ENCODE peak calls at places on chromosome 6, in ten cellular contexts. Z is H1, G is fibroblast of the aortic adventitia, E is HCT116, B is epithelial cell of esophagus, V is nephron progenitor cell, C is neural crest cell, A is transverse colon, D is AG09309, U is upper lobe of right lung. L is an unnamed sample.
A peak's percentile ranks its signal among the peaks of the same experiment; 100 is the strongest.

GRCh38 chr6:144405173-144405572 is 120.0 kb downstream of the UTRN start:
- DNase-seq in Z (no peak), G (peak; percentile 71), E (no peak), B (no peak), V (no peak), C (no peak), A (no peak), D (no peak), U (no peak), L (no peak)

GRCh38 chr6:132907915-132908314 is 93.5 kb downstream of the RPS12 start:
- DNase-seq in Z (no peak), G (no peak), E (peak; percentile 8), B (peak; percentile 79), V (no peak), C (no peak), A (no peak), D (no peak), U (no peak), L (no peak)

GRCh38 chr6:92770540-92770939 is 648.8 kb downstream of the EPHA7 start:
- DNase-seq in Z (no peak), G (no peak), E (no peak), B (no peak), V (no peak), C (no peak), A (no peak), D (no peak), U (no peak), L (no peak)

GRCh38 chr6:17962436-17963031 is 24.9 kb downstream of the KIF13A start:
- DNase-seq in Z (no peak), G (peak; percentile 91), E (no peak), B (peak; percentile 56), V (no peak), C (no peak), A (peak; percentile 51), D (peak; percentile 91), U (no peak), L (no peak)

GRCh38 chr6:30691208-30691872 is 556 bp upstream of the NRM start:
- DNase-seq in Z (no peak), G (no peak), E (no peak), B (no peak), V (no peak), C (no peak), A (no peak), D (no peak), U (no peak), L (no peak)

GRCh38 chr6:155795173-155795796 is 339.6 kb upstream of the NOX3 start:
- DNase-seq in Z (no peak), G (peak; percentile 67), E (no peak), B (no peak), V (no peak), C (no peak), A (no peak), D (no peak), U (no peak), L (no peak)

GRCh38 chr6:49430187-49430586 is 32.9 kb downstream of the MMUT start:
- DNase-seq in Z (no peak), G (no peak), E (no peak), B (peak; percentile 40), V (no peak), C (no peak), A (no peak), D (no peak), U (no peak), L (no peak)

GRCh38 chr6:31702819-31703716 is at the start of gene ABHD16A:
- DNase-seq in Z (peak; percentile 95), G (peak; percentile 99), E (peak; percentile 98), B (peak; percentile 99), V (peak; percentile 96), C (peak; percentile 94), A (peak; percentile 99), D (peak; percentile 90), U (peak; percentile 100), L (peak; percentile 93)

GRCh38 chr6:152273002-152273401 is 364.2 kb downstream of the SYNE1 start:
- DNase-seq in Z (no peak), G (peak; percentile 68), E (no peak), B (peak; percentile 75), V (no peak), C (no peak), A (peak; percentile 17), D (no peak), U (no peak), L (no peak)

GRCh38 chr6:5728726-5729434 is 277.8 kb downstream of the NRN1 start:
- DNase-seq in Z (no peak), G (peak; percentile 20), E (no peak), B (peak; percentile 90), V (no peak), C (no peak), A (no peak), D (no peak), U (peak; percentile 66), L (no peak)

DNA sequence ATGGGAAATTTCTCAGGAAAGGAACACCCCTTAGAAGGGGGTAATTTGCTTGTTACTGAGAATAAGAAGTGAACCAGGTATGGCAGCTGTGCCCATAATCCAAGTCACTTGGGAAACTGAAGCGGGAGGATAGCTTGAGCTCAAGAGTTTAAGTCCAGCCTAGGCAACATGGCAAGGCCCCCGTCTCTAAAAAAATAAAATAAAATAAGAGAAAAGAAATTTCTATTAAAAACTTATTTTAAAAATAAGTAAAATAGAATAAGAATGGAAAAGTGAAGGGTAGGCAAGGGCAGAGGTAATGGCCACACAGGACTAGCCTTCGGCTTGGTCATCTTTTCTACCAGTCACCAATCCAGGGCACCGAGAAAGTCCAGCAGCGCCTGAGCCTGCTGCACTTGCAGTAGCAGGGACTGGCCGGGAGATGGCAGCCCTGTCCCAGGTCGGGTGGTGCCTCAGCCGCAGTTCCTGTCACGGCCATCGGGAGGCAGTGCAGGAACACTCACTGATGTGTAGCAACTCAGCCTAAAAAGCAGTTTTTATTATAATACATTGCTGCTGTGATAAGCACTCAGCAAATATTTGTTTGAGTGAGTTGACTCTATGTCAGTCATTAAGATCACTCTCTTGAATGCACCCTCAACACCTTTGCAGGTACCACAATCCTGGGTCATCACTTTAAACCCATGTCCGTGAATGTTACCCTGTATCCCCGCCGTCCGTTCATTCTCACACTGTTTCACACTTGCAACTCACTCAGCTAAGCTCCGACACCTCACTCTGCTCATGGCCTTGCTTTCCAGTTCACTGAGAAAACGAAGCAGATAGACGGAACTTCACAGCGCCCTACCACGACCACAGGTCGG is 23.2 kb upstream of the GCM1 start:
- DNase-seq in Z (peak; percentile 57), G (peak; percentile 80), E (peak; percentile 58), B (peak; percentile 78), V (peak; percentile 95), C (peak; percentile 98), A (peak; percentile 91), D (no peak), U (peak; percentile 93), L (peak; percentile 97)
- TF ChIP-seq CTCF in Z (peak; percentile 100), G (peak; percentile 100), E (peak; percentile 100), B (peak; percentile 100), V (peak; percentile 100), C (peak; percentile 100), A (peak; percentile 100), D (peak; percentile 100), U (peak; percentile 100), L (peak; percentile 100)

DNA sequence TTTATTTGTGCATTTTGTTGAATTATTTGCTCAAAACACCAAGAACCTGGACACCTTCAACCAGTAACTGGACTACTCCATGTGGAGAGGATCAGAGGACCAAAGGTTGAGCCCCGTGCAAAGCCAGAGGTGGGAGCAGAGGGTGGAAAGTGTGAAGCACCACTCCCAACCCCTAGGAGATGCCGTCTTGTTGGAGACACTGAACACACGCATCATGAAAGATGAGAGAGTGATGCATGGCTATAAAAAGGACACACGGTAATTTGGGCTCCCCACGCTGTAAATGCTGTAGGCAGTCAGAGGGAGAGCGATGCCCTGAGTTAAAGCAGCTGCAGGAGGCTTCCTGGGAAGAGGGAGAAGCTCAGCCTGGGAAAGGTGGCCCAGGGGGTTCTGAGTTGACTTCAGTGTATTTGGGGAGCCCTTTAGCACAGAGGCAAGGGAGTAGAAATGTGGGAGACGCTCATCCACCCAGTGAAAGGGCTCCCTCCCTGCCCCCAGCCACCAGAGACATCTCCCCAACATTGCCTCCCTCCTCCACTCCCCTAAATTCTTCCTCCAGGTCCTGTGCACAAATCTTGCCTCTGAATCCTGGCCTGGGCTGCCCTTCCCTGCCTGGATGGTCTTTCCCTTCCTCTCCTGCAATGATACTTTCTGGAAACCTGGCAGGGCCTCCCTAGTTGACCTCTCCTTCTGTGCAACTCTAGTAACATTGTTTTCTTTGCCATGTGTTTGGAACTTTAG is 55.8 kb upstream of the IYD start:
- DNase-seq in Z (no peak), G (no peak), E (no peak), B (no peak), V (no peak), C (no peak), A (no peak), D (no peak), U (no peak), L (no peak)
- TF ChIP-seq CTCF in Z (no peak), G (no peak), E (no peak), B (no peak), V (no peak), C (no peak), A (no peak), D (no peak), U (no peak), L (no peak)

GRCh38 chr6:136775548-136775947 is 16.7 kb downstream of the MAP3K5 start:
- DNase-seq in Z (no peak), G (no peak), E (no peak), B (no peak), V (no peak), C (no peak), A (no peak), D (peak; percentile 77), U (no peak), L (no peak)

GRCh38 chr6:136774228-136775041 is 17.8 kb downstream of the MAP3K5 start:
- DNase-seq in Z (no peak), G (peak; percentile 87), E (no peak), B (peak; percentile 86), V (no peak), C (no peak), A (no peak), D (no peak), U (no peak), L (no peak)

GRCh38 chr6:136772685-136773472 is 19.4 kb downstream of the MAP3K5 start:
- DNase-seq in Z (no peak), G (no peak), E (no peak), B (no peak), V (no peak), C (no peak), A (no peak), D (no peak), U (no peak), L (no peak)

GRCh38 chr6:136775081-136775480 is 17.2 kb downstream of the MAP3K5 start:
- DNase-seq in Z (no peak), G (no peak), E (no peak), B (no peak), V (no peak), C (no peak), A (no peak), D (no peak), U (no peak), L (no peak)

DNA sequence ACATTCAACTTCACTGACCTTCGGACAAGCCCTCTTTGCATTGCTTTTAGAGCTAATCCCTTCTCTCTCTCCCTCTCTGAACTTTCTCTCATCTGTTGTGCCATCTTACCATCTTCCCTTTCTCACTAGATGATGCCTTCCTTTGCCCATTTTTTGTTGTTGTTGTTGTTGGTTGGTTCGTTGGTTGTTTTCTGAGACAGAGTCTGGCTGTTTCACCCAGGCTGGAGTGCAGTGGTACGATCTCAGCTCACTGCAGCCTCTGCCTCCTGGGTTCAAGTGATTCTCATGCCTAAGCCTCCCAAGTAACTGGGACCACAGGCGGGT is 18.8 kb downstream of the MAP3K5 start:
- DNase-seq in Z (no peak), G (no peak), E (no peak), B (no peak), V (no peak), C (no peak), A (no peak), D (no peak), U (no peak), L (no peak)
- TF ChIP-seq CTCF in Z (no peak), G (no peak), E (no peak), B (no peak), V (no peak), C (no peak), A (no peak), D (no peak), U (no peak), L (no peak)

GRCh38 chr6:22737331-22737730 is 168.0 kb downstream of the HDGFL1 start:
- DNase-seq in Z (peak; percentile 44), G (peak; percentile 70), E (peak; percentile 4), B (peak; percentile 53), V (peak; percentile 60), C (peak; percentile 62), A (peak; percentile 13), D (peak; percentile 13), U (no peak), L (peak; percentile 59)
- TF ChIP-seq CTCF in Z (peak; percentile 54), G (peak; percentile 61), E (peak; percentile 44), B (peak; percentile 50), V (peak; percentile 83), C (peak; percentile 71), A (peak; percentile 47), D (peak; percentile 75), U (peak; percentile 51), L (no peak)

L was measured in endothelial cell.